ENCODE peak calls at places on chromosomes 5 and 9, in six cellular contexts. O, Y, J, U, I and L are unnamed samples.

GRCh38 chr9:96080364-96080763 is 204.9 kb downstream of the ERCC6L2 start:
- DNase-seq in O (no peak), Y (no peak), J (no peak), U (no peak), I (no peak), L (no peak)

GRCh38 chr9:101381833-101382342 is 2.9 kb downstream of the BAAT start:
- DNase-seq in O (no peak), Y (no peak), J (no peak), U (no peak), I (no peak), L (no peak)

GRCh38 chr9:122370303-122370702 is 521 bp upstream of the PTGS1 start:
- DNase-seq in O (no peak), Y (no peak), J (no peak), U (peak; percentile 31), I (no peak), L (no peak)

GRCh38 chr5:42992035-42992570 is 48.0 kb downstream of the ANXA2R start:
- DNase-seq in O (peak; percentile 81), Y (peak; percentile 81), J (no peak), U (peak; percentile 75), I (peak; percentile 73), L (peak; percentile 94)

GRCh38 chr5:15539951-15540350 is 40.0 kb downstream of the FBXL7 start:
- DNase-seq in O (no peak), Y (no peak), J (no peak), U (no peak), I (no peak), L (no peak)

GRCh38 chr9:98383758-98384157 is 128.3 kb upstream of the TBC1D2 start:
- DNase-seq in O (no peak), Y (no peak), J (no peak), U (no peak), I (no peak), L (no peak)

GRCh38 chr9:93905473-93906133 is 49.6 kb downstream of the BARX1 start:
- DNase-seq in O (no peak), Y (no peak), J (no peak), U (no peak), I (no peak), L (peak; percentile 5)

GRCh38 chr5:86232246-86232645 is 385.5 kb upstream of the COX7C start:
- DNase-seq in O (no peak), Y (no peak), J (no peak), U (no peak), I (no peak), L (no peak)

GRCh38 chr9:94700445-94700844 is 26.1 kb upstream of the AOPEP start:
- DNase-seq in O (no peak), Y (no peak), J (no peak), U (no peak), I (no peak), L (no peak)

GRCh38 chr9:21974542-21975409 is 19.4 kb downstream of the CDKN2A start:
- DNase-seq in O (no peak), Y (no peak), J (no peak), U (peak; percentile 62), I (no peak), L (no peak)

GRCh38 chr5:151895660-151896040 is 29.0 kb downstream of the GLRA1 start:
- DNase-seq in O (no peak), Y (no peak), J (no peak), U (no peak), I (no peak), L (no peak)

GRCh38 chr9:79756414-79756813 is 184.6 kb downstream of the TLE4 start:
- DNase-seq in O (no peak), Y (no peak), J (no peak), U (no peak), I (no peak), L (no peak)

GRCh38 chr9:130233587-130233945 is 32.0 kb upstream of the HMCN2 start:
- DNase-seq in O (no peak), Y (no peak), J (no peak), U (no peak), I (no peak), L (no peak)

GRCh38 chr5:128002420-128002819 is 81.1 kb upstream of the SLC12A2 start:
- DNase-seq in O (no peak), Y (no peak), J (no peak), U (no peak), I (no peak), L (no peak)

GRCh38 chr5:100900796-100901731 is 2.0 kb downstream of the ST8SIA4 start:
- DNase-seq in O (no peak), Y (peak; percentile 73), J (no peak), U (peak; percentile 67), I (peak; percentile 92), L (peak; percentile 72)

GRCh38 chr5:133298447-133298846 is 246.6 kb downstream of the HSPA4 start:
- DNase-seq in O (no peak), Y (no peak), J (no peak), U (no peak), I (no peak), L (no peak)

GRCh38 chr5:134840811-134841210 is 5.0 kb upstream of the C5orf24 start:
- DNase-seq in O (no peak), Y (no peak), J (no peak), U (no peak), I (no peak), L (no peak)

GRCh38 chr5:73654171-73654811 is 28.3 kb downstream of the ARHGEF28 start:
- DNase-seq in O (no peak), Y (no peak), J (peak; percentile 41), U (no peak), I (no peak), L (no peak)

GRCh38 chr5:33231935-33232334 is 208.8 kb upstream of the TARS1 start:
- DNase-seq in O (no peak), Y (no peak), J (peak; percentile 69), U (no peak), I (no peak), L (no peak)

GRCh38 chr5:171369056-171369455 is 18.6 kb upstream of the NPM1 start:
- DNase-seq in O (no peak), Y (peak; percentile 31), J (no peak), U (no peak), I (no peak), L (no peak)

GRCh38 chr5:4862500-4862899 is 277.6 kb upstream of the ADAMTS16 start:
- DNase-seq in O (peak; percentile 17), Y (no peak), J (peak; percentile 14), U (no peak), I (no peak), L (no peak)

GRCh38 chr9:109017493-109017892 is 4.2 kb upstream of the CTNNAL1 start:
- DNase-seq in O (no peak), Y (no peak), J (no peak), U (no peak), I (no peak), L (no peak)

GRCh38 chr9:92635760-92636159 is 34.2 kb downstream of the IPPK start:
- DNase-seq in O (no peak), Y (no peak), J (no peak), U (no peak), I (no peak), L (no peak)

GRCh38 chr5:145680169-145680568 is 155.0 kb downstream of the PRELID2 start:
- DNase-seq in O (no peak), Y (no peak), J (no peak), U (no peak), I (no peak), L (no peak)

GRCh38 chr5:149586708-149587318 is 5.5 kb downstream of the ARHGEF37 start:
- DNase-seq in O (no peak), Y (no peak), J (no peak), U (no peak), I (no peak), L (no peak)

GRCh38 chr5:91061094-91061493 is 322.0 kb downstream of the ARRDC3 start:
- DNase-seq in O (no peak), Y (no peak), J (no peak), U (no peak), I (no peak), L (no peak)

GRCh38 chr5:54669285-54669684 is 151.7 kb downstream of the SNX18 start:
- DNase-seq in O (no peak), Y (no peak), J (no peak), U (no peak), I (no peak), L (no peak)

GRCh38 chr9:70792796-70793195 is 328.6 kb downstream of the TRPM3 start:
- DNase-seq in O (no peak), Y (no peak), J (no peak), U (no peak), I (no peak), L (no peak)

GRCh38 chr9:114484854-114485443 is 20.3 kb downstream of the WHRN start:
- DNase-seq in O (peak; percentile 65), Y (no peak), J (peak; percentile 51), U (no peak), I (no peak), L (no peak)